ENCODE peak calls at places on chromosomes 1 and 21, in four cellular contexts. T is Panc1, C is HCT116, M is HepG2. Y is an unnamed sample.

GRCh38 chr1:43524804-43525203 is 5.9 kb upstream of the PTPRF start:
- DNase-seq in C (no peak), M (no peak), T (no peak), Y (peak; percentile 69)

GRCh38 chr1:41613646-41614592 is 129.4 kb upstream of the EDN2 start:
- DNase-seq in T (no peak), C (no peak), M (no peak), Y (no peak)

GRCh38 chr1:3834701-3835100 is 22.3 kb downstream of the CEP104 start:
- DNase-seq in T (no peak), M (no peak), C (no peak), Y (no peak)

GRCh38 chr1:207962716-207963428 is 51.9 kb upstream of the CD34 start:
- DNase-seq in C (no peak), M (no peak), T (no peak), Y (no peak)

GRCh38 chr1:117512728-117513321 is 93.0 kb upstream of the TENT5C start:
- DNase-seq in T (no peak), M (no peak), C (no peak), Y (peak; percentile 22)

GRCh38 chr1:233020441-233020840 is 70.0 kb downstream of the NTPCR start:
- DNase-seq in M (no peak), T (no peak), C (no peak), Y (no peak)

GRCh38 chr21:45295576-45296365 is 8.1 kb upstream of the POFUT2 start:
- DNase-seq in M (no peak), T (no peak), C (no peak), Y (no peak)

GRCh38 chr1:50105430-50105829 is 3.3 kb upstream of the ELAVL4 start:
- DNase-seq in C (no peak), T (no peak), M (no peak), Y (peak; percentile 25)

GRCh38 chr1:23854568-23854967 is 13.5 kb downstream of the FUCA1 start:
- DNase-seq in T (no peak), M (peak; percentile 20), C (no peak), Y (peak; percentile 53)

GRCh38 chr1:8134546-8135235 is 108.6 kb upstream of the ERRFI1 start:
- DNase-seq in C (no peak), T (no peak), M (no peak), Y (no peak)

GRCh38 chr1:81738902-81739301 is 61.8 kb upstream of the ADGRL2 start:
- DNase-seq in T (no peak), C (no peak), M (no peak), Y (no peak)

GRCh38 chr1:201020040-201020591 is 3.4 kb downstream of the KIF21B start:
- DNase-seq in M (peak; percentile 33), C (no peak), T (no peak), Y (no peak)

GRCh38 chr21:14382835-14383595 is at the start of gene HSPA13:
- DNase-seq in T (peak; percentile 95), C (peak; percentile 98), M (peak; percentile 99), Y (peak; percentile 99)

GRCh38 chr21:14383596-14384210 is 757 bp upstream of the HSPA13 start:
- DNase-seq in T (no peak), M (no peak), C (no peak), Y (peak; percentile 61)

GRCh38 chr21:14384453-14384852 is 1.5 kb upstream of the HSPA13 start:
- DNase-seq in T (no peak), M (no peak), C (no peak), Y (no peak)

GRCh38 chr21:14376854-14377253 is 6.1 kb downstream of the HSPA13 start:
- DNase-seq in C (no peak), T (no peak), M (no peak), Y (no peak)

GRCh38 chr21:14382486-14382834 is 486 bp downstream of the HSPA13 start:
- DNase-seq in M (no peak), C (no peak), T (no peak), Y (no peak)
- TF ChIP-seq TCF7L2 in M (no peak), C (no peak), T (no peak), Y (no peak)

DNA sequence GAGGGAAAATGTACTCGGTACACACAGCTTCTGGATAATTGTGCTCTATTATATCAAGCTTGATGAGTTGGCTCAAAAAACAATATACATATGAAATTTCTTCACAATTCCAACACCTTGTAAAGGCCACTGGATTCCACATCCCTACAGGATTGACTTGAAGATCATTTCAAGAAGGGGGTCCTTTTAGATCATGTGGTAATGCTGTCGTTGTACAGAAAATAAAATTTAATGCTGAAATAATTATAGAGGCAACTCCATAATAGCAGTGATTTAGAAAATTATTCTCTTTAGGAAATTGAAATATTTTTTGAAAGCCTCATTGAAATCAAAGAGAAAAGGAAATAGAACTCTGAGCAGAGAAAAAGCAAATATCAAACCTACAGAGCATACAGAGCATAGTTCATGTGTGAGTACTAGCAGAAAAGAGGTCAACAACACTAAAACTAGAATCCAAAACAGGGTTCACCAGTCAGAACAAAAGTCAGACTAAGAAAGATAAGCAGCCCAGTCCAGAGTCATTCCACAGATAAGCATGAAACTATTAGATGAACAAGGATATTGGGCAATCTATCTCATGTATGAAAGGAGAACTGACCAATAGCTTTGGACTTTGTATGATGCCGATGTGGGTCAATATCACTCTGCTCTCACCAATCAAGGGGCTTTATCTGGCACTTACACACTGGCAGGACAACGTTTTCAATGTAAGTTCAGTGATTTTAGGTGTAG is 79.5 kb upstream of the PALMD start:
- DNase-seq in T (no peak), C (no peak), M (peak; percentile 97), Y (no peak)
- TF ChIP-seq TCF7L2 in T (no peak), C (no peak), M (no peak), Y (no peak)

GRCh38 chr1:167669209-167670139 is 39.4 kb downstream of the RCSD1 start:
- DNase-seq in C (no peak), M (no peak), T (no peak), Y (no peak)
- TF ChIP-seq TCF7L2 in C (no peak), M (no peak), T (no peak), Y (no peak)

GRCh38 chr1:53075206-53075605 is 13.2 kb downstream of the PODN start:
- DNase-seq in M (no peak), C (no peak), T (no peak), Y (no peak)

GRCh38 chr1:53076721-53077598 is 14.9 kb downstream of the PODN start:
- DNase-seq in C (no peak), M (no peak), T (no peak), Y (no peak)

GRCh38 chr1:53077599-53077965 is 15.6 kb downstream of the PODN start:
- DNase-seq in T (no peak), M (no peak), C (no peak), Y (no peak)

GRCh38 chr1:53075761-53076163 is 13.7 kb downstream of the PODN start:
- DNase-seq in C (no peak), M (peak; percentile 7), T (no peak), Y (no peak)

DNA sequence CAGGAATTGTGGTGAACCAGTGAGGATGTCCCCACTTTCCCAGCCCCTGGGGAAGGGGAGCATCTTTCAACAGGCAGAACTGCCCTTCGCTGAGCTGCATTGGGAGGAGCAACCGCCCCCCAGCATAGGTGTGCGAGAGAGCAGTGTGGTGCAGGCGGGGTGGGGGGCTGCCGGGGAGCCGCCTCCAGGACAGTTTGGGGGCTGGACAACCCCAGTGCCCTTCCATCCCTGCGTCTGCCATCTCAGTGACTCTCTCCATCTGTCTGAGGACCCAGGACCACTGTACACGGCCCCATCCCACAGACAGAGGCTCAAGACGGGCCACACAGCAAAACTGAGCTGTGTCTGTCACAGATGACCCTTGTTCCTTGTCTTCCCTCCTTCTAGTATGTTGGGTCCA is 14.2 kb downstream of the PODN start:
- DNase-seq in T (no peak), M (no peak), C (no peak), Y (no peak)
- TF ChIP-seq TCF7L2 in T (no peak), M (no peak), C (no peak), Y (no peak)

GRCh38 chr1:203175237-203176181 is at the start of gene MYBPH:
- DNase-seq in T (no peak), C (no peak), M (no peak), Y (no peak)
- TF ChIP-seq TCF7L2 in T (no peak), C (no peak), M (no peak), Y (no peak)

GRCh38 chr21:14487490-14488432 is 58.4 kb downstream of the SAMSN1 start:
- DNase-seq in M (no peak), T (no peak), C (no peak), Y (no peak)
- TF ChIP-seq TCF7L2 in M (no peak), T (no peak), C (no peak), Y (no peak)

Y was measured in K562.